ENCODE peak calls at places on chromosome 9, in five cellular contexts. One of them, this sample, is unnamed.

GRCh38 chr9:28155671-28156070 is 582.4 kb upstream of the C9orf72 start:
- DNase-seq in GM12891: no peak
- DNase-seq in prostate gland: no peak
- DNase-seq in uterus: no peak
- DNase-seq in IMR-90: no peak
- DNase-seq in this sample: no peak

GRCh38 chr9:112820886-112821285 is 69.8 kb downstream of the SLC46A2 start:
- DNase-seq in IMR-90: peak
- DNase-seq in GM12891: no peak
- DNase-seq in uterus: no peak
- DNase-seq in prostate gland: no peak
- DNase-seq in this sample: no peak

GRCh38 chr9:95511952-95512750 is 4.6 kb downstream of the PTCH1 start:
- DNase-seq in GM12891: no peak
- DNase-seq in uterus: no peak
- DNase-seq in prostate gland: no peak
- DNase-seq in IMR-90: no peak
- DNase-seq in this sample: no peak

GRCh38 chr9:92504881-92505280 is 22.6 kb upstream of the ASPN start:
- DNase-seq in IMR-90: peak
- DNase-seq in GM12891: no peak
- DNase-seq in uterus: no peak
- DNase-seq in prostate gland: no peak
- DNase-seq in this sample: no peak

GRCh38 chr9:16315720-16316119 is 554.8 kb downstream of the BNC2 start:
- DNase-seq in GM12891: no peak
- DNase-seq in IMR-90: no peak
- DNase-seq in uterus: no peak
- DNase-seq in prostate gland: no peak
- DNase-seq in this sample: no peak

GRCh38 chr9:133186736-133187135 is 22.3 kb downstream of the OBP2B start:
- DNase-seq in prostate gland: no peak
- DNase-seq in GM12891: no peak
- DNase-seq in uterus: no peak
- DNase-seq in IMR-90: no peak
- DNase-seq in this sample: no peak

GRCh38 chr9:107489144-107489673 is 360 bp downstream of the KLF4 start:
- DNase-seq in uterus: no peak
- DNase-seq in IMR-90: no peak
- DNase-seq in GM12891: no peak
- DNase-seq in prostate gland: no peak
- DNase-seq in this sample: peak

GRCh38 chr9:13939129-13939528 is 374.8 kb downstream of the NFIB start:
- DNase-seq in uterus: no peak
- DNase-seq in IMR-90: peak
- DNase-seq in GM12891: no peak
- DNase-seq in prostate gland: no peak
- DNase-seq in this sample: no peak

GRCh38 chr9:105241356-105242043 is 3.0 kb upstream of the SLC44A1 start:
- DNase-seq in prostate gland: no peak
- DNase-seq in GM12891: no peak
- DNase-seq in IMR-90: no peak
- DNase-seq in uterus: no peak
- DNase-seq in this sample: no peak

GRCh38 chr9:88535226-88535931 is 401 bp downstream of the NXNL2 start:
- DNase-seq in IMR-90: no peak
- DNase-seq in GM12891: no peak
- DNase-seq in prostate gland: peak
- DNase-seq in uterus: no peak
- DNase-seq in this sample: peak

GRCh38 chr9:76876098-76876497 is 29.8 kb downstream of the PRUNE2 start:
- DNase-seq in GM12891: no peak
- DNase-seq in IMR-90: peak
- DNase-seq in prostate gland: no peak
- DNase-seq in uterus: peak
- DNase-seq in this sample: no peak

DNA sequence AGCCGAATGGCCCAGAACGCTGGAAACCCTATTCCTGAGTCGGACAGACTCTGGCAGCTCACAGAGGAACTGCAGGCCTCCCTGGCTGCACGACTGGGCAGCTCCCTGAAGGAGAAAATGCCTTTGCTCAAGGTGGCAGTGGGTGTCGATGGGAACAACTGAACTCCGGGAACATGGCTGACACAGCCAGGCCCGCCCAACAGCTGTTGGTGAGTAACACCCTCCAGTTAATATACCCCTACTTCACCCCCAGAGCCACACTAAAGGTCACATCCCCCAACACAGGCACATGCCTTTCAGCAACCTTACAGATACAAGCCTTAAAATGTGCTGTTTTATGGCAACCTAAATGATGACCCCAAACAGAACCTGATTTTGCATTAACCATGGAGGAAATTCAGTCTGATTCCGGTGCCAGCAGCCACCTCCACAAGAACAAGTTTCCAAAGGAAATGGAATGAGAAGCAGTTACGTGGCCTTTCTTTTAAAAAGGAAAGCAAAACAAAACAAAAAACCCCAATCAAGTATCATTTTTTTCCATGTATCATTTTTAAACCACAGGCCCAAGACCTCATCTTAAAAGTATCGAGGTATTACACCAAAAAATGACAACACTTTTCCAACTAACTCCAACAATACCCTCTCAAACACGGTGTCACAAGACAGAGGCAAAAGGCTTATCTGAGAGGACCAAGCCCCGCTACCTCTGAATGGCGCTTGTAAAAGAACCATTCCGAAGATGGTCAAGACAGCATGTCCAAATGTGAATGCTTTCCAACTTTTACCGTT is 3.1 kb downstream of the KLF9 start:
- DNase-seq in uterus: peak
- DNase-seq in IMR-90: peak
- DNase-seq in prostate gland: peak
- DNase-seq in GM12891: no peak
- DNase-seq in this sample: peak
- TF ChIP-seq POLR2A in uterus: peak
- TF ChIP-seq POLR2A in IMR-90: peak
- TF ChIP-seq POLR2A in prostate gland: no peak
- TF ChIP-seq POLR2A in GM12891: no peak
- TF ChIP-seq POLR2A in this sample: peak

GRCh38 chr9:129879991-129880653 is 44.9 kb downstream of the USP20 start:
- DNase-seq in uterus: no peak
- DNase-seq in IMR-90: no peak
- DNase-seq in GM12891: no peak
- DNase-seq in prostate gland: no peak
- DNase-seq in this sample: no peak
- TF ChIP-seq POLR2A in uterus: no peak
- TF ChIP-seq POLR2A in IMR-90: no peak
- TF ChIP-seq POLR2A in GM12891: no peak
- TF ChIP-seq POLR2A in prostate gland: no peak
- TF ChIP-seq POLR2A in this sample: no peak

DNA sequence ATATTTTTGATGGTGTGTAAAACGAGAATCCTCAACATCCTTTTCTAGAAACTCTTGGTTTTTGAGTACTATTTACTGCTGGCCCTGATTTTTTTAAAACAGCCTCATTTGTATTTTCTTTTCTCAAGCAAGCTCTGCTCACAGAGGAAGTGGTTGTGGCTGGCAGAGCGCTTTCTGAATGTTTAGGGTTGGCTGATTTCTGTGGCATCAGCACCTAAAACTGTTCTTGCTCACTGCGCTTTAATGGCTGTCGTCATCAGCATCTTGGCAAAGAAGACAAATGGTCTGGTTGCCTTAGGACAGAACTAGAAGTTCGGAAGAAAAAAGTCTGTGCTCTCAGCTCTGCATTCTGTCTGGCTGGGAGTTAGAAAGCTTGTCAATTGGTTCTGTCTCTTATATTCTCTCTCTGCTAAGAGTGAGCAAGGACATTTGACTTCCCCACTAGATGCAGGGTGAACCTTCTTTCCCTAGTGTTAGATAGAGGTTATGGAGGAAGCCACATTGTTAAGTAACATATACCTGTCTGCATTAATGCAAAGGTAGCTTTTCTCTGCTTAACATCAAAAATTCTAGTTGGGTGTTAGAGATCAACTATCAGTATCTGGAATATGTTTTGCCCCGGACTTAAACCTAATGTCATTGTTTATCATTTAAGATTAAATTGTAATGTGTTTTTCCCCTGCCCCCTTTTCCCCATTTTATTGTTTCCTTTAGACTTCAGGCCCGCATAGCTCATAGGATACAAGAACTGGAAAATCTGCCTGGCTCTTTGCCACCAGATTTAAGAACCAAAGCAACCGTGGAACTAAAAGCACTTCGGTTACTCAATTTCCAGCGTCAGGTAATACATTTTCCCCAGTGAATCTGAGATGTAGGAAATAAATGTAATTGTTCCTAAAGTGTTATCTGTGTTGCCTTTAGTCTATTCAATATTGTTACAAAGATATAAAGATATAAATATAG is 39.0 kb downstream of the SMARCA2 start:
- DNase-seq in GM12891: peak
- DNase-seq in prostate gland: no peak
- DNase-seq in uterus: no peak
- DNase-seq in IMR-90: peak
- DNase-seq in this sample: peak
- TF ChIP-seq POLR2A in GM12891: no peak
- TF ChIP-seq POLR2A in prostate gland: no peak
- TF ChIP-seq POLR2A in uterus: no peak
- TF ChIP-seq POLR2A in IMR-90: no peak
- TF ChIP-seq POLR2A in this sample: no peak

GRCh38 chr9:17509151-17509550 is 69.7 kb upstream of the SH3GL2 start:
- DNase-seq in GM12891: no peak
- DNase-seq in IMR-90: no peak
- DNase-seq in uterus: no peak
- DNase-seq in prostate gland: no peak
- DNase-seq in this sample: no peak

DNA sequence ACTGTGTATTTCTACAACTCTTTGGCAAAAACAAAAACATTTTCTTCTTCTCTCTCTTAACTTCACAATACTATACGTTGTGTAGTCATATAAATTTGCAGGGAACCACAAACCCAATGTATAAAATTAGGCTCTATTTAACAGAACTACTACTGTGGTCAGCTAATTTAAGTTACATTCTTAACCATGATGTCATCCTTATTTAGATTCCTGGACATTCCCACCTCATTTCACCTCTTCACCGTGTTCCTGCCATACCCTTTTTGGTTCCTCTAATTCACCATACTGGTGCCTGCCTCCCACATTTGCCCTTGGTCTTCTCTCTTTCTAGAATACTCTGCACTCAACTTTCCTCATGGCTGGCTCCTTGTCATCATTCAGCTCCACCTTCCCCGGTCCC is 75.7 kb upstream of the SH3GL2 start:
- DNase-seq in IMR-90: no peak
- DNase-seq in uterus: no peak
- DNase-seq in prostate gland: no peak
- DNase-seq in GM12891: no peak
- DNase-seq in this sample: no peak
- TF ChIP-seq POLR2A in IMR-90: no peak
- TF ChIP-seq POLR2A in uterus: no peak
- TF ChIP-seq POLR2A in prostate gland: no peak
- TF ChIP-seq POLR2A in GM12891: no peak
- TF ChIP-seq POLR2A in this sample: no peak

GRCh38 chr9:128276008-128276573 is at the start of gene SWI5:
- DNase-seq in prostate gland: peak
- DNase-seq in uterus: peak
- DNase-seq in IMR-90: peak
- DNase-seq in GM12891: peak
- DNase-seq in this sample: peak
- TF ChIP-seq POLR2A in prostate gland: peak
- TF ChIP-seq POLR2A in uterus: peak
- TF ChIP-seq POLR2A in IMR-90: no peak
- TF ChIP-seq POLR2A in GM12891: peak
- TF ChIP-seq POLR2A in this sample: peak

DNA sequence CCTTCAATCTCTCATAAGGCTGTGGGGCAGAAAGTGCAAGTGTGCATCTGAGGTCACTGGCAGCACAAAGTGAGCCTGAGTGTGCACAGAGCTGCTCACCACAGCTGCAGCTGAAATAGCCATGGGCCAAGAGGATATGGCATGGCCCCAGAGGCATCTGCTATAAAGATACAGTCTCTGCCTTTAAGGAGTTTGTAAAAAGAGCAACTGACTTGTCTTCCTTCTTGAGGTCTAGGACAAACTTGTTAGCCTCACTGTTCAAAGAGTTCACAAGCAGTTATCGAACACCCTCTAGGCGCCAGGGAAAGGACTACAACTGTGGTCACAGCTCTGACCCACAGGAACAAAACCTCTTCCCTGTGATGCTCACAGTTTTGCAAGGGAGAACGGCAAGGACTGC is 190.0 kb upstream of the TRIM32 start:
- DNase-seq in GM12891: no peak
- DNase-seq in prostate gland: no peak
- DNase-seq in uterus: no peak
- DNase-seq in IMR-90: no peak
- DNase-seq in this sample: no peak
- TF ChIP-seq POLR2A in GM12891: no peak
- TF ChIP-seq POLR2A in prostate gland: no peak
- TF ChIP-seq POLR2A in uterus: no peak
- TF ChIP-seq POLR2A in IMR-90: no peak
- TF ChIP-seq POLR2A in this sample: no peak

DNA sequence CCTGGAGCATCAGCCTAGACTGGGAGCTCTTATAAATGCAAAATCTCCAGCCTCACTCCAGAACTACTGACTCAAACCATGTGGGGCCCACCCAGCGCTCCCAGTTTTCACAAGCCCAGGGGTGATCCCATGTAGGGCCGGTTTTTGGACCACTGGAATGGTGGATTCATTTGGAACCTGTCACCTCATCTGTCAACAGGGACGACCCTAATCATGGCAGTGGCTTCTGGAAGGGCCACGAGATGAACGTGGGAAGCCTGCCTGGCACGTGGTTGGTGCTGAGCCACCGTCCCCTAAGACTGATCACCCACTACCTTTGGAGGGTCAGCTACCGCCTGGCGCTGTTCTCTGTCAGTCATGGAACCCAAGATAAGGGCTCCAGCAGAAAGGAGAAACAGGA is 16.9 kb upstream of the PHF19 start:
- DNase-seq in GM12891: no peak
- DNase-seq in uterus: no peak
- DNase-seq in prostate gland: no peak
- DNase-seq in IMR-90: no peak
- DNase-seq in this sample: no peak
- TF ChIP-seq POLR2A in GM12891: no peak
- TF ChIP-seq POLR2A in uterus: no peak
- TF ChIP-seq POLR2A in prostate gland: no peak
- TF ChIP-seq POLR2A in IMR-90: no peak
- TF ChIP-seq POLR2A in this sample: no peak

GRCh38 chr9:3880851-3881250 is 355.1 kb upstream of the RFX3 start:
- DNase-seq in GM12891: no peak
- DNase-seq in uterus: no peak
- DNase-seq in IMR-90: peak
- DNase-seq in prostate gland: no peak
- DNase-seq in this sample: no peak

GRCh38 chr9:3876553-3876952 is 350.8 kb upstream of the RFX3 start:
- DNase-seq in prostate gland: no peak
- DNase-seq in IMR-90: no peak
- DNase-seq in GM12891: no peak
- DNase-seq in uterus: no peak
- DNase-seq in this sample: no peak

GRCh38 chr9:3879315-3879714 is 353.5 kb upstream of the RFX3 start:
- DNase-seq in GM12891: no peak
- DNase-seq in IMR-90: no peak
- DNase-seq in uterus: no peak
- DNase-seq in prostate gland: no peak
- DNase-seq in this sample: no peak

GRCh38 chr9:3875371-3876132 is 349.8 kb upstream of the RFX3 start:
- DNase-seq in prostate gland: no peak
- DNase-seq in IMR-90: peak
- DNase-seq in uterus: no peak
- DNase-seq in GM12891: no peak
- DNase-seq in this sample: no peak

GRCh38 chr9:3879731-3880493 is 354.1 kb upstream of the RFX3 start:
- DNase-seq in IMR-90: no peak
- DNase-seq in GM12891: no peak
- DNase-seq in uterus: no peak
- DNase-seq in prostate gland: peak
- DNase-seq in this sample: no peak
- TF ChIP-seq POLR2A in IMR-90: no peak
- TF ChIP-seq POLR2A in GM12891: no peak
- TF ChIP-seq POLR2A in uterus: no peak
- TF ChIP-seq POLR2A in prostate gland: no peak
- TF ChIP-seq POLR2A in this sample: no peak

This sample was measured in transverse colon.